ENCODE peak calls at places on chromosomes 12 and 14, in four cellular contexts. One of them, this sample, is unnamed. For H3K4me1, the result is how much of the 10 kb centered on the place peaks cover.

GRCh38 chr14:68172664-68173063 is 353.1 kb downstream of the RAD51B start:
- DNase-seq in lower lobe of right lung: no peak
- DNase-seq in heart left ventricle: no peak
- DNase-seq in IMR-90: no peak
- DNase-seq in this sample: no peak

GRCh38 chr14:87687338-87687876 is 305.6 kb downstream of the GALC start:
- DNase-seq in lower lobe of right lung: no peak
- DNase-seq in heart left ventricle: no peak
- DNase-seq in IMR-90: no peak
- DNase-seq in this sample: no peak

GRCh38 chr12:110921262-110921661 is 883 bp upstream of the MYL2 start:
- DNase-seq in IMR-90: peak
- DNase-seq in heart left ventricle: no peak
- DNase-seq in lower lobe of right lung: no peak
- DNase-seq in this sample: peak

GRCh38 chr12:22477894-22478287 is 66.5 kb downstream of the C2CD5 start:
- DNase-seq in lower lobe of right lung: no peak
- DNase-seq in heart left ventricle: no peak
- DNase-seq in IMR-90: no peak
- DNase-seq in this sample: no peak

GRCh38 chr14:60926002-60926401 is 54.9 kb downstream of the TRMT5 start:
- DNase-seq in lower lobe of right lung: no peak
- DNase-seq in IMR-90: no peak
- DNase-seq in heart left ventricle: no peak
- DNase-seq in this sample: no peak

GRCh38 chr12:42977451-42978230 is 388.1 kb upstream of the PRICKLE1 start:
- DNase-seq in heart left ventricle: no peak
- DNase-seq in lower lobe of right lung: no peak
- DNase-seq in IMR-90: peak
- DNase-seq in this sample: no peak

GRCh38 chr12:33115716-33116115 is 219.1 kb upstream of the PKP2 start:
- DNase-seq in IMR-90: no peak
- DNase-seq in heart left ventricle: no peak
- DNase-seq in lower lobe of right lung: no peak
- DNase-seq in this sample: no peak

GRCh38 chr12:119412811-119413794 is 78.6 kb downstream of the CCDC60 start:
- DNase-seq in lower lobe of right lung: no peak
- DNase-seq in IMR-90: peak
- DNase-seq in heart left ventricle: peak
- DNase-seq in this sample: peak

GRCh38 chr14:57982802-57983201 is 116.9 kb upstream of the SLC35F4 start:
- DNase-seq in lower lobe of right lung: peak
- DNase-seq in heart left ventricle: no peak
- DNase-seq in IMR-90: no peak
- DNase-seq in this sample: peak

GRCh38 chr12:95648990-95649791 is 97.9 kb upstream of the USP44 start:
- DNase-seq in lower lobe of right lung: no peak
- DNase-seq in heart left ventricle: no peak
- DNase-seq in IMR-90: peak
- DNase-seq in this sample: peak

GRCh38 chr14:94079891-94080605 is 954 bp downstream of the DDX24 start:
- DNase-seq in heart left ventricle: no peak
- DNase-seq in lower lobe of right lung: no peak
- DNase-seq in IMR-90: peak
- DNase-seq in this sample: no peak

GRCh38 chr14:68446243-68447040 is 346.4 kb downstream of the ZFP36L1 start:
- DNase-seq in IMR-90: no peak
- DNase-seq in lower lobe of right lung: no peak
- DNase-seq in heart left ventricle: no peak
- DNase-seq in this sample: no peak

GRCh38 chr14:59931237-59931636 is 11.3 kb downstream of the LRRC9 start:
- DNase-seq in IMR-90: no peak
- DNase-seq in lower lobe of right lung: no peak
- DNase-seq in heart left ventricle: no peak
- DNase-seq in this sample: no peak

GRCh38 chr14:68879841-68880575 is 87.1 kb upstream of the ZFP36L1 start:
- DNase-seq in heart left ventricle: no peak
- DNase-seq in IMR-90: no peak
- DNase-seq in lower lobe of right lung: no peak
- DNase-seq in this sample: no peak

GRCh38 chr12:52387859-52388258 is 2.4 kb upstream of the KRT84 start:
- DNase-seq in IMR-90: no peak
- DNase-seq in heart left ventricle: no peak
- DNase-seq in lower lobe of right lung: no peak
- DNase-seq in this sample: no peak

GRCh38 chr14:21734457-21735074 is 60.9 kb upstream of the OR4E1 start:
- DNase-seq in IMR-90: peak
- DNase-seq in lower lobe of right lung: no peak
- DNase-seq in heart left ventricle: no peak
- DNase-seq in this sample: peak

GRCh38 chr14:80996049-80996901 is 40.9 kb downstream of the TSHR start:
- DNase-seq in lower lobe of right lung: no peak
- DNase-seq in IMR-90: peak
- DNase-seq in heart left ventricle: no peak
- DNase-seq in this sample: peak

GRCh38 chr14:72892103-72892878 is 1.6 kb downstream of the DPF3 start:
- DNase-seq in heart left ventricle: no peak
- DNase-seq in IMR-90: peak
- DNase-seq in lower lobe of right lung: no peak
- DNase-seq in this sample: peak

GRCh38 chr12:53097564-53098353 is at the start of gene IGFBP6:
- DNase-seq in IMR-90: peak
- DNase-seq in heart left ventricle: peak
- DNase-seq in lower lobe of right lung: peak
- DNase-seq in this sample: peak

GRCh38 chr14:36660736-36661505 is 739 bp upstream of the PAX9 start:
- DNase-seq in IMR-90: no peak
- DNase-seq in lower lobe of right lung: no peak
- DNase-seq in heart left ventricle: no peak
- DNase-seq in this sample: no peak

GRCh38 chr12:111074559-111074958 is 154.2 kb upstream of the MYL2 start:
- DNase-seq in heart left ventricle: no peak
- DNase-seq in IMR-90: no peak
- DNase-seq in lower lobe of right lung: no peak
- DNase-seq in this sample: no peak

GRCh38 chr14:69571449-69571878 is 3.2 kb downstream of the CCDC177 start:
- DNase-seq in heart left ventricle: no peak
- DNase-seq in lower lobe of right lung: no peak
- DNase-seq in IMR-90: no peak
- DNase-seq in this sample: no peak

GRCh38 chr14:36317650-36318049 is 2.8 kb downstream of the MBIP start:
- DNase-seq in IMR-90: peak
- DNase-seq in lower lobe of right lung: no peak
- DNase-seq in heart left ventricle: no peak
- DNase-seq in this sample: no peak

GRCh38 chr14:91860238-91860637 is 7.1 kb downstream of the TC2N start:
- DNase-seq in heart left ventricle: no peak
- DNase-seq in IMR-90: no peak
- DNase-seq in lower lobe of right lung: no peak
- DNase-seq in this sample: no peak

GRCh38 chr14:91862417-91862816 is 4.9 kb downstream of the TC2N start:
- DNase-seq in lower lobe of right lung: no peak
- DNase-seq in heart left ventricle: no peak
- DNase-seq in IMR-90: no peak
- DNase-seq in this sample: no peak

GRCh38 chr14:91854327-91854934 is 12.9 kb downstream of the TC2N start:
- DNase-seq in lower lobe of right lung: no peak
- DNase-seq in IMR-90: no peak
- DNase-seq in heart left ventricle: no peak
- DNase-seq in this sample: no peak

GRCh38 chr14:91861091-91861490 is 6.2 kb downstream of the TC2N start:
- DNase-seq in lower lobe of right lung: no peak
- DNase-seq in heart left ventricle: no peak
- DNase-seq in IMR-90: no peak
- DNase-seq in this sample: no peak

GRCh38 chr14:91858536-91859275 is 8.6 kb downstream of the TC2N start:
- DNase-seq in lower lobe of right lung: no peak
- DNase-seq in heart left ventricle: no peak
- DNase-seq in IMR-90: peak
- DNase-seq in this sample: no peak
- TF ChIP-seq CTCF in lower lobe of right lung: no peak
- TF ChIP-seq CTCF in heart left ventricle: no peak
- TF ChIP-seq CTCF in IMR-90: peak
- TF ChIP-seq CTCF in this sample: no peak

GRCh38 chr14:93014038-93015023 is 91.4 kb downstream of the CHGA start:
- DNase-seq in IMR-90: no peak
- DNase-seq in lower lobe of right lung: no peak
- DNase-seq in heart left ventricle: no peak
- DNase-seq in this sample: no peak

GRCh38 chr14:93011650-93012317 is 88.8 kb downstream of the CHGA start:
- DNase-seq in lower lobe of right lung: no peak
- DNase-seq in heart left ventricle: no peak
- DNase-seq in IMR-90: no peak
- DNase-seq in this sample: no peak

GRCh38 chr14:93012516-93013367 is 89.8 kb downstream of the CHGA start:
- DNase-seq in lower lobe of right lung: no peak
- DNase-seq in IMR-90: no peak
- DNase-seq in heart left ventricle: no peak
- DNase-seq in this sample: no peak

GRCh38 chr14:93015039-93015438 is 92.1 kb downstream of the CHGA start:
- DNase-seq in lower lobe of right lung: no peak
- DNase-seq in heart left ventricle: no peak
- DNase-seq in IMR-90: no peak
- DNase-seq in this sample: no peak

GRCh38 chr14:93013368-93013719 is 90.4 kb downstream of the CHGA start:
- DNase-seq in lower lobe of right lung: no peak
- DNase-seq in IMR-90: peak
- DNase-seq in heart left ventricle: no peak
- DNase-seq in this sample: peak
- H3K4me1 ChIP-seq in lower lobe of right lung: under half
- H3K4me1 ChIP-seq in IMR-90: under half
- H3K4me1 ChIP-seq in heart left ventricle: half or more
- H3K4me1 ChIP-seq in this sample: under half

GRCh38 chr12:108299980-108300696 is 39.0 kb downstream of the CMKLR1 start:
- DNase-seq in heart left ventricle: no peak
- DNase-seq in IMR-90: no peak
- DNase-seq in lower lobe of right lung: no peak
- DNase-seq in this sample: no peak

GRCh38 chr12:108301346-108301745 is 37.8 kb downstream of the CMKLR1 start:
- DNase-seq in IMR-90: no peak
- DNase-seq in heart left ventricle: no peak
- DNase-seq in lower lobe of right lung: peak
- DNase-seq in this sample: no peak

GRCh38 chr12:108304633-108305032 is 34.5 kb downstream of the CMKLR1 start:
- DNase-seq in heart left ventricle: no peak
- DNase-seq in IMR-90: no peak
- DNase-seq in lower lobe of right lung: no peak
- DNase-seq in this sample: peak

GRCh38 chr12:108302034-108302433 is 37.1 kb downstream of the CMKLR1 start:
- DNase-seq in heart left ventricle: no peak
- DNase-seq in lower lobe of right lung: peak
- DNase-seq in IMR-90: no peak
- DNase-seq in this sample: no peak

DNA sequence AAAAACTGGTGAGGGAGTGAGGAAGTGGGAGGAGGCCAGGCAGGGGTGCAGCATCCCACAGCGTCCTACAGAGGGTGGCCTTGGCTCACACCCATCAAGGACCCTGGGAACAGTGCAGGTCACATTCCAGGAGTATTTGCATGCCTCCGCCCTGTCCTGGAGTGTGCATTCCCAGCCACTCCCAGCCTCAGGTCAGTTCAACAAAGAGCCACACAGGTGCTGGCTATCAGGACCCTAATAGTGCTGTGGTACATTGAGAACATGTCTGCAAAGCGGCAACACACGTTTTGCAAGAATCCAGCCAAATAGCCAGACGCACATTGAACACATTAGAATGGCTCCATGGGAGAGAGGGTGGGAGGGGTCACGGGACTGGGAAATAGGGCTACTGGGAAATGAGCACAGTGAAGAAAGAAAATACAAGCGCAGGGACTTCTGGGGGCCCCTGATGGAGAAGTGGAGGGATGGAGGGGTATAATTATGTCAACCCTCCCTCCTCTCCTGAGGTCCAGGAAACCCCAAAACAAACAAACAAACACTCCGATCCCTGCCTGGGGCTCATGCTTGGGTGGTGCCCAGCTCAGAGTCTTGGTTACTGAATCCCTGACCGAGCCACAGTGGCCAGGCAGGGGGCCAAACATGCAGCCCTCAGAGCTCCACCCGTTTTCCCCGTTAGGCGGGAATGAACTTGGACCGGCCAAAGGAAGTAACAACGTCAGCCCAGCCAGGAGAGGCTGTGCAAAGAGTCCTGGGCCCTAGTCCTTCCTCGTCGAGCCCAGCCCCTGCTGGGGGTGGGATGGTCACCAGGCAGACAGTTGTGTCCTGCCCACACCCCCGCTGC is 36.4 kb downstream of the CMKLR1 start:
- DNase-seq in IMR-90: no peak
- DNase-seq in lower lobe of right lung: peak
- DNase-seq in heart left ventricle: peak
- DNase-seq in this sample: peak
- TF ChIP-seq CTCF in IMR-90: no peak
- TF ChIP-seq CTCF in lower lobe of right lung: peak
- TF ChIP-seq CTCF in heart left ventricle: peak
- TF ChIP-seq CTCF in this sample: no peak

GRCh38 chr14:100282766-100283419 is 23.4 kb downstream of the SLC25A29 start:
- DNase-seq in lower lobe of right lung: no peak
- DNase-seq in IMR-90: no peak
- DNase-seq in heart left ventricle: no peak
- DNase-seq in this sample: peak

GRCh38 chr14:100279563-100279962 is 26.7 kb downstream of the SLC25A29 start:
- DNase-seq in IMR-90: no peak
- DNase-seq in lower lobe of right lung: no peak
- DNase-seq in heart left ventricle: no peak
- DNase-seq in this sample: no peak

GRCh38 chr14:100282083-100282350 is 24.2 kb downstream of the SLC25A29 start:
- DNase-seq in lower lobe of right lung: no peak
- DNase-seq in heart left ventricle: no peak
- DNase-seq in IMR-90: no peak
- DNase-seq in this sample: no peak

GRCh38 chr14:100279133-100279532 is 27.1 kb downstream of the SLC25A29 start:
- DNase-seq in lower lobe of right lung: no peak
- DNase-seq in IMR-90: no peak
- DNase-seq in heart left ventricle: no peak
- DNase-seq in this sample: no peak

DNA sequence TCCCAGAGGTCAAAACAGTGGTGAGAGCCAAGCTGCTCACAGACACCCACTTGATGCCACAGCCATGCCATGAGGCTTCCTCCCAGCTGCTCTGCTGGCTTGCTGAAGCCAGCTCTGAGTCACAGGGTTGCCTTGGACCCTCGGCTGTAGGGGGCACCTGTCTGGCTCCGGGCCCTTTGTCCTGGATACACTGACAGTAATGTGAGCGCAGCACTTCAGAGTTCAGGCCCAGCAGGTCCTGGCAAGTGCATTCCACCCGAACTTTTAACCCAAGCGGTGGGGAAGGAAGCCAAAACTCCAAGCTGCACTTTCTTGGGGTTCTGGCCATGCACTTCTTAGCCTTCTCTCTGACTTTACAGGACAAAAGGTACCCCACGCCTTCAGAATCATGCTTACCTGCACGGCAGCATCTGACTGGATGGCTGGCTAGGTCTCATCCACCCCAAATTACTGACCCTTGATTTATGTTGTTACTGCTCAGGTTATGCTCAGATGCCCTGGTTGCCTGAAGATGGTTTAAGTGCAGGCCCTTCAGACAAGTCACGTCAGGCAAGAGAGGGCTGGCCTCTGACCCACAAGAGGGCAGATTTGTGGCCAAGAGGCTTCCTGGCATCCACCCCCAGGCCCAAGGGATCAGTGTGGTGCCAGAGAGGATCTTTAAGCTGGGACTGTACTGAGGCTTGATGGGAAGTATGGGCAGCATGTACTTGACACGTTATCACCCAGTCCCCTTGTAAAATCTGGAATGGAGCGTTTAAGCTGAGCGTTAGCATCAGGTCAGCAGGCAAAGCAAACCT is 24.8 kb downstream of the SLC25A29 start:
- DNase-seq in heart left ventricle: no peak
- DNase-seq in lower lobe of right lung: peak
- DNase-seq in IMR-90: no peak
- DNase-seq in this sample: no peak
- H3K4me1 ChIP-seq in heart left ventricle: under half
- H3K4me1 ChIP-seq in lower lobe of right lung: half or more
- H3K4me1 ChIP-seq in IMR-90: under half
- H3K4me1 ChIP-seq in this sample: under half